ENCODE peak calls at places on chromosomes 16 and 17, in four cellular contexts. I is GM12878, U is K562, H is HepG2. M is an unnamed sample.

GRCh38 chr16:87438611-87438985 is 46.5 kb downstream of the MAP1LC3B start:
- DNase-seq in U (no peak), I (no peak), H (no peak), M (no peak)

GRCh38 chr16:3980311-3981111 is 100.0 kb upstream of the CREBBP start:
- DNase-seq in I (no peak), U (no peak), H (no peak), M (no peak)

GRCh38 chr17:66401364-66401763 is 99.0 kb downstream of the PRKCA start:
- DNase-seq in H (no peak), I (no peak), U (no peak), M (no peak)

GRCh38 chr16:46801428-46802049 is 29.4 kb downstream of the C16orf87 start:
- DNase-seq in U (no peak), H (peak), I (no peak), M (peak)

GRCh38 chr16:46974352-46974751 is 878 bp upstream of the DNAJA2 start:
- DNase-seq in I (peak), H (peak), U (peak), M (peak)

GRCh38 chr16:729768-730665 is 3.1 kb downstream of the HAGHL start:
- DNase-seq in I (no peak), H (no peak), U (no peak), M (no peak)

GRCh38 chr16:7400117-7400890 is 67.7 kb downstream of the RBFOX1 start:
- DNase-seq in I (no peak), U (no peak), H (no peak), M (no peak)

GRCh38 chr16:66512589-66513404 is 37.1 kb downstream of the TK2 start:
- DNase-seq in H (peak), U (no peak), I (no peak), M (no peak)

GRCh38 chr16:78462261-78463208 is 363.1 kb downstream of the WWOX start:
- DNase-seq in H (peak), I (no peak), U (no peak), M (no peak)

GRCh38 chr16:84683691-84684591 is 15.9 kb upstream of the USP10 start:
- DNase-seq in H (no peak), I (no peak), U (no peak), M (peak)

GRCh38 chr17:75684924-75685323 is 17.8 kb downstream of the SAP30BP start:
- DNase-seq in I (no peak), U (no peak), H (no peak), M (no peak)

GRCh38 chr17:4019400-4019799 is 55.2 kb upstream of the ATP2A3 start:
- DNase-seq in H (no peak), I (no peak), U (no peak), M (no peak)

GRCh38 chr16:72621651-72622050 is 426.3 kb downstream of the ZFHX3 start:
- DNase-seq in I (no peak), U (no peak), H (no peak), M (no peak)

GRCh38 chr16:57372372-57373116 is at the start of gene CX3CL1:
- DNase-seq in H (peak), I (no peak), U (no peak), M (peak)

GRCh38 chr16:48438414-48438813 is 53.2 kb upstream of the SIAH1 start:
- DNase-seq in H (no peak), I (no peak), U (no peak), M (no peak)

GRCh38 chr17:46800573-46800972 is 17.9 kb downstream of the WNT3 start:
- DNase-seq in I (no peak), U (no peak), H (no peak), M (no peak)

GRCh38 chr16:75244844-75245758 is 6.3 kb downstream of the BCAR1 start:
- DNase-seq in I (no peak), U (no peak), H (peak), M (peak)

GRCh38 chr16:57383276-57384247 is 11.3 kb downstream of the CX3CL1 start:
- DNase-seq in H (peak), I (no peak), U (no peak), M (no peak)

GRCh38 chr17:40035162-40035559 is 19.0 kb downstream of the MED24 start:
- DNase-seq in I (no peak), H (no peak), U (peak), M (peak)

GRCh38 chr17:41284043-41284442 is 8.5 kb downstream of the KRTAP9-7 start:
- DNase-seq in U (peak), I (no peak), H (peak), M (peak)

GRCh38 chr17:1420981-1421380 is 21.0 kb upstream of the YWHAE start:
- DNase-seq in U (no peak), I (no peak), H (no peak), M (no peak)

GRCh38 chr16:26195225-26195624 is 503.5 kb downstream of the HS3ST4 start:
- DNase-seq in H (no peak), U (no peak), I (no peak), M (no peak)

GRCh38 chr16:88328313-88328660 is 54.5 kb upstream of the ZNF469 start:
- DNase-seq in U (no peak), I (no peak), H (no peak), M (no peak)

GRCh38 chr17:73196500-73196899 is 3.6 kb downstream of the COG1 start:
- DNase-seq in H (no peak), I (no peak), U (no peak), M (peak)

GRCh38 chr16:57066625-57067024 is 25.8 kb upstream of the CPNE2 start:
- DNase-seq in H (no peak), I (no peak), U (no peak), M (no peak)

GRCh38 chr16:23691483-23692189 is 12.9 kb downstream of the PLK1 start:
- DNase-seq in I (no peak), U (no peak), H (no peak), M (peak)

GRCh38 chr17:40437095-40437732 is 6.0 kb upstream of the IGFBP4 start:
- DNase-seq in U (peak), H (no peak), I (no peak), M (no peak)

GRCh38 chr17:6666077-6666521 is 14.5 kb downstream of the C17orf100 start:
- DNase-seq in I (no peak), H (peak), U (peak), M (peak)

GRCh38 chr17:4204676-4205075 is 59.1 kb downstream of the ANKFY1 start:
- DNase-seq in I (no peak), U (no peak), H (no peak), M (no peak)

GRCh38 chr16:87392823-87393679 is 915 bp downstream of the MAP1LC3B start:
- DNase-seq in I (no peak), H (no peak), U (no peak), M (peak)

GRCh38 chr17:1399366-1399678 is 700 bp downstream of the YWHAE start:
- DNase-seq in I (no peak), U (no peak), H (no peak), M (no peak)

GRCh38 chr17:67440311-67441051 is 63.4 kb downstream of the PITPNC1 start:
- DNase-seq in U (no peak), H (no peak), I (no peak), M (no peak)

GRCh38 chr17:2982854-2983636 is 80.4 kb downstream of the OR1D5 start:
- DNase-seq in I (no peak), U (no peak), H (no peak), M (no peak)
- TF ChIP-seq JUNB in I (no peak), U (no peak), H (no peak), M (no peak)

DNA sequence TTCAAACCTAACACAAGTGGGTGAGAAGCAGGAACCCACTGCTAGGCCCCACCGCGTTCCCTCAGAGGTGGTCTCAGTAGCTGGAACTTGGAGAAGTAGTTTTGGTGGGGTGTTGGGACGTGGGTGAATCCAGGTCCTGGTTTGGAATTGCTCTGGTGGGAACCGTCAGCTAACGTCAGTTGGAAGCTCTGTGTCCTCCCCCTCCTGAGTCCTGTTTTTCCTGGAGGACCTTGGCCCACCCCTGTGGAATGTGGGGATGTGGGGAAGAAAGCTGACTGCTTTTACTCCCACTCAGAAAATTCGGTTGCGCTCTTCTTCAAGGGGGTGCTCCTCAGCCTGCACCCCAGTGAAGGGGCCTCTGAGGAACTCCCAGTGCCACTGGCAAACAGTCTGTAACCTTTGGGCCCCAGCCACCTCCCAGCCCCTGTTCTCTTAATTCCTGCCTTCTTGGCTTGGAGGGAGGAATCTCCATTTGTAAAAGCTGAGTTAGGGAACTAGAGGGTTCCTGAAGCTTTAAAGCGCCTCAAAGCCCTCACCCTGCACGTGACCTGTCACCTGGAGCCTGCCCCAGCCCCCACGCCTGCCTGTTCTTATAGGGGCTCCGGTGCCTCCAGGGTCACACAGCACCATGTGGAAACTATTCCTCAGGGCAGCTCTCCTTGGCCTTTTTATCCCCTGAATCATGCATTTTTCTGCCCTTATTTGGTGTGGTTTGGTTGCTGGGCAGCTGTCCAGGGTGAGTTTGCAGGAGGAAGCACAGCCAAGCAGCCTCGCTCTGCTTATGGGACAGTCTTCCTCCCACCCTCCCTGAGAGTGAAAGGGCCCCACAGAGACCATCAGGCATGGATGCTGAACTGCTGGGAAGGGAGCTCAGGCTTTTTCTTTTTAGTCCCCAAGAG is 16.2 kb upstream of the NAGLU start:
- DNase-seq in I (no peak), H (peak), U (no peak), M (peak)
- TF ChIP-seq REST in I (no peak), H (peak), U (no peak), M (peak)

DNA sequence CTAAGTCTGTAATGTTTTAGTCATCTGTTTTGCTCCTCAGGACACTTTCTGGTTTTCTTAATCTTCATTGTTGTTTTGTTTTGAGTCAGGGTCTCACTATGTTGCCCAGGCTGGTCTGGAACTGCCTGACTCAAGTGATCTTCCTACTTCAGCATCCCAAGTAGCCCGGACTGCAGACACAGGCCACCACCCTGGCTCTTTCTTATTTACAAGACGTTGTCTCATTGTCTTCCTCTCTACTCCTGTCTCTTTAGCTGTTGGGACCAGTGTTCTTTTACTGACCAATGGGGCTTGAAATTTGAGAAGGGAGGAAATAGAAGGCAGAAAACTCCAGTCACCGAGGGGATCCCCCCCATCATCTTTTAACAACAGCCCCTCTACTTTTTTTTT is 1.2 kb downstream of the SCPEP1 start:
- DNase-seq in H (no peak), U (no peak), I (no peak), M (peak)
- H2AFZ ChIP-seq in H (peak), U (peak), I (peak), M (no peak)

GRCh38 chr16:29841631-29842030 is 21.4 kb downstream of the MVP start:
- DNase-seq in I (no peak), U (no peak), H (no peak), M (no peak)

GRCh38 chr16:29845656-29846055 is 17.4 kb downstream of the CDIPT start:
- DNase-seq in H (no peak), I (no peak), U (no peak), M (no peak)

GRCh38 chr16:29842732-29843346 is 20.2 kb downstream of the CDIPT start:
- DNase-seq in I (no peak), U (no peak), H (no peak), M (no peak)

GRCh38 chr16:29843942-29844341 is 19.1 kb downstream of the CDIPT start:
- DNase-seq in H (no peak), I (no peak), U (no peak), M (no peak)

GRCh38 chr16:29844575-29845331 is 18.3 kb downstream of the CDIPT start:
- DNase-seq in I (no peak), U (no peak), H (no peak), M (no peak)
- TF ChIP-seq JUNB in I (no peak), U (no peak), H (no peak), M (no peak)

DNA sequence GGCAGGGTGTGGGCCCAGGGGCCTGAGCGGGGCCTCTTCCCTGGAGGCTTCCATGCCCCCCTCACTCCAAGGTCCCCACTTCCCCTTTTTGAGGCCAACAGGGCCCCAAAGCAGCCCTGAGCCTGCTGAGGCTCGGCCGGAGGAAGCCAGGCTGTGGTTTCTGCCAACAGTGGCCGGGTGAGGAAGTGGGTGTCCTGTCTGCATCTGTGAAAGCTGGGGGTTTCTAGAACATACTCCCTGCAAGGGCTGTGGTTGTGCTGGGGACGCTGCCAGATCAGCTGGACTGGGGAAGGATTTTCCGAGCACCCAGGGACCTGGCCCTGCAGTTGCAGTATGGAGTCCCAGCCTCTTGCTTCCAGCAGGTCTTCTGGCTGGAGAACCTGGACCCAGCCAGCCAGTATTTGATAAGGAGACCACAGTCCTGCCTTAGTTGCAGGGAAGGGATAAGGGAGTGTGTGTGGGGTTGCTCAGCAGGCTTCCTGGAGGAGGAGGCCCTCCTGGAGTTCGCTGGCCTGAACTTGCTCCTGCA is 15.7 kb downstream of the ADCY7 start:
- DNase-seq in H (no peak), I (peak), U (no peak), M (no peak)
- TF ChIP-seq REST in H (no peak), I (peak), U (peak), M (no peak)

M was measured in GM23338.